ENCODE peak calls at places on chromosomes 11 and 22, in seven cellular contexts. One of them, this sample, is unnamed.

GRCh38 chr22:40560551-40560950 is 76.0 kb downstream of the MRTFA start:
- DNase-seq in NCI-H1092: no peak
- DNase-seq in LHCN-M2: peak; percentile 19
- DNase-seq in NB4: peak; percentile 22
- DNase-seq in activated CD4-positive, CD25-positive, alpha-beta regulatory T cell treated with anti-CD3 and anti-CD28 coated beads, Interleukin-2, amount 50 U/mL, for 72 hours: no peak
- DNase-seq in activated CD4-positive, alpha-beta T cell treated with anti-CD3 and anti-CD28 coated beads, Interleukin-2, amount 10 ng/mL, durations not matched to agents 7 days and 5 days: no peak
- DNase-seq in activated T-cell treated with anti-CD3 and anti-CD28 coated beads, Interleukin-2, amount 50 U/mL, for 1 hour: no peak
- DNase-seq in this sample: no peak

GRCh38 chr11:30631148-30631547 is 45.0 kb upstream of the MPPED2 start:
- DNase-seq in activated T-cell treated with anti-CD3 and anti-CD28 coated beads, Interleukin-2, amount 50 U/mL, for 1 hour: no peak
- DNase-seq in NB4: no peak
- DNase-seq in LHCN-M2: no peak
- DNase-seq in activated CD4-positive, alpha-beta T cell treated with anti-CD3 and anti-CD28 coated beads, Interleukin-2, amount 10 ng/mL, durations not matched to agents 7 days and 5 days: no peak
- DNase-seq in activated CD4-positive, CD25-positive, alpha-beta regulatory T cell treated with anti-CD3 and anti-CD28 coated beads, Interleukin-2, amount 50 U/mL, for 72 hours: no peak
- DNase-seq in NCI-H1092: no peak
- DNase-seq in this sample: no peak

GRCh38 chr11:128463386-128463829 is 124.0 kb downstream of the ETS1 start:
- DNase-seq in activated CD4-positive, alpha-beta T cell treated with anti-CD3 and anti-CD28 coated beads, Interleukin-2, amount 10 ng/mL, durations not matched to agents 7 days and 5 days: peak; percentile 5
- DNase-seq in activated CD4-positive, CD25-positive, alpha-beta regulatory T cell treated with anti-CD3 and anti-CD28 coated beads, Interleukin-2, amount 50 U/mL, for 72 hours: no peak
- DNase-seq in LHCN-M2: peak; percentile 87
- DNase-seq in NB4: no peak
- DNase-seq in NCI-H1092: no peak
- DNase-seq in activated T-cell treated with anti-CD3 and anti-CD28 coated beads, Interleukin-2, amount 50 U/mL, for 1 hour: no peak
- DNase-seq in this sample: peak; percentile 81

GRCh38 chr22:19356708-19357269 is 65.3 kb upstream of the CLTCL1 start:
- DNase-seq in activated CD4-positive, alpha-beta T cell treated with anti-CD3 and anti-CD28 coated beads, Interleukin-2, amount 10 ng/mL, durations not matched to agents 7 days and 5 days: no peak
- DNase-seq in NB4: no peak
- DNase-seq in activated T-cell treated with anti-CD3 and anti-CD28 coated beads, Interleukin-2, amount 50 U/mL, for 1 hour: no peak
- DNase-seq in NCI-H1092: no peak
- DNase-seq in LHCN-M2: no peak
- DNase-seq in activated CD4-positive, CD25-positive, alpha-beta regulatory T cell treated with anti-CD3 and anti-CD28 coated beads, Interleukin-2, amount 50 U/mL, for 72 hours: no peak
- DNase-seq in this sample: no peak

GRCh38 chr11:27703453-27703852 is 3.2 kb upstream of the BDNF start:
- DNase-seq in activated CD4-positive, alpha-beta T cell treated with anti-CD3 and anti-CD28 coated beads, Interleukin-2, amount 10 ng/mL, durations not matched to agents 7 days and 5 days: no peak
- DNase-seq in activated CD4-positive, CD25-positive, alpha-beta regulatory T cell treated with anti-CD3 and anti-CD28 coated beads, Interleukin-2, amount 50 U/mL, for 72 hours: no peak
- DNase-seq in NCI-H1092: no peak
- DNase-seq in LHCN-M2: no peak
- DNase-seq in activated T-cell treated with anti-CD3 and anti-CD28 coated beads, Interleukin-2, amount 50 U/mL, for 1 hour: no peak
- DNase-seq in NB4: no peak
- DNase-seq in this sample: no peak

GRCh38 chr22:27045103-27045940 is 387.9 kb downstream of the MIAT start:
- DNase-seq in NCI-H1092: no peak
- DNase-seq in activated CD4-positive, CD25-positive, alpha-beta regulatory T cell treated with anti-CD3 and anti-CD28 coated beads, Interleukin-2, amount 50 U/mL, for 72 hours: no peak
- DNase-seq in LHCN-M2: peak; percentile 55
- DNase-seq in NB4: no peak
- DNase-seq in activated T-cell treated with anti-CD3 and anti-CD28 coated beads, Interleukin-2, amount 50 U/mL, for 1 hour: no peak
- DNase-seq in activated CD4-positive, alpha-beta T cell treated with anti-CD3 and anti-CD28 coated beads, Interleukin-2, amount 10 ng/mL, durations not matched to agents 7 days and 5 days: no peak
- DNase-seq in this sample: peak; percentile 24

GRCh38 chr11:33682446-33682845 is 18.2 kb downstream of the C11orf91 start:
- DNase-seq in activated CD4-positive, alpha-beta T cell treated with anti-CD3 and anti-CD28 coated beads, Interleukin-2, amount 10 ng/mL, durations not matched to agents 7 days and 5 days: no peak
- DNase-seq in activated CD4-positive, CD25-positive, alpha-beta regulatory T cell treated with anti-CD3 and anti-CD28 coated beads, Interleukin-2, amount 50 U/mL, for 72 hours: no peak
- DNase-seq in NB4: no peak
- DNase-seq in NCI-H1092: no peak
- DNase-seq in LHCN-M2: no peak
- DNase-seq in activated T-cell treated with anti-CD3 and anti-CD28 coated beads, Interleukin-2, amount 50 U/mL, for 1 hour: no peak
- DNase-seq in this sample: no peak

GRCh38 chr11:61828629-61829407 is 718 bp downstream of the FADS2 start:
- DNase-seq in activated CD4-positive, CD25-positive, alpha-beta regulatory T cell treated with anti-CD3 and anti-CD28 coated beads, Interleukin-2, amount 50 U/mL, for 72 hours: peak; percentile 43
- DNase-seq in LHCN-M2: no peak
- DNase-seq in NCI-H1092: peak; percentile 42
- DNase-seq in activated CD4-positive, alpha-beta T cell treated with anti-CD3 and anti-CD28 coated beads, Interleukin-2, amount 10 ng/mL, durations not matched to agents 7 days and 5 days: peak; percentile 55
- DNase-seq in activated T-cell treated with anti-CD3 and anti-CD28 coated beads, Interleukin-2, amount 50 U/mL, for 1 hour: peak; percentile 56
- DNase-seq in NB4: peak; percentile 70
- DNase-seq in this sample: peak; percentile 25

GRCh38 chr11:70733327-70734325 is 335.3 kb downstream of the CTTN start:
- DNase-seq in LHCN-M2: no peak
- DNase-seq in activated CD4-positive, CD25-positive, alpha-beta regulatory T cell treated with anti-CD3 and anti-CD28 coated beads, Interleukin-2, amount 50 U/mL, for 72 hours: no peak
- DNase-seq in activated CD4-positive, alpha-beta T cell treated with anti-CD3 and anti-CD28 coated beads, Interleukin-2, amount 10 ng/mL, durations not matched to agents 7 days and 5 days: no peak
- DNase-seq in NB4: no peak
- DNase-seq in NCI-H1092: no peak
- DNase-seq in activated T-cell treated with anti-CD3 and anti-CD28 coated beads, Interleukin-2, amount 50 U/mL, for 1 hour: no peak
- DNase-seq in this sample: no peak

GRCh38 chr11:83115551-83115950 is 41.4 kb upstream of the PCF11 start:
- DNase-seq in activated T-cell treated with anti-CD3 and anti-CD28 coated beads, Interleukin-2, amount 50 U/mL, for 1 hour: no peak
- DNase-seq in NB4: no peak
- DNase-seq in NCI-H1092: no peak
- DNase-seq in activated CD4-positive, alpha-beta T cell treated with anti-CD3 and anti-CD28 coated beads, Interleukin-2, amount 10 ng/mL, durations not matched to agents 7 days and 5 days: no peak
- DNase-seq in LHCN-M2: peak; percentile 35
- DNase-seq in activated CD4-positive, CD25-positive, alpha-beta regulatory T cell treated with anti-CD3 and anti-CD28 coated beads, Interleukin-2, amount 50 U/mL, for 72 hours: no peak
- DNase-seq in this sample: no peak

GRCh38 chr11:2679011-2679676 is 20.6 kb downstream of the KCNQ1OT1 start:
- DNase-seq in activated CD4-positive, alpha-beta T cell treated with anti-CD3 and anti-CD28 coated beads, Interleukin-2, amount 10 ng/mL, durations not matched to agents 7 days and 5 days: no peak
- DNase-seq in LHCN-M2: no peak
- DNase-seq in activated CD4-positive, CD25-positive, alpha-beta regulatory T cell treated with anti-CD3 and anti-CD28 coated beads, Interleukin-2, amount 50 U/mL, for 72 hours: peak; percentile 23
- DNase-seq in activated T-cell treated with anti-CD3 and anti-CD28 coated beads, Interleukin-2, amount 50 U/mL, for 1 hour: no peak
- DNase-seq in NCI-H1092: no peak
- DNase-seq in NB4: no peak
- DNase-seq in this sample: no peak

This sample was measured in myocyte.